ENCODE peak calls at places on chromosomes 7 and 10, in seven cellular contexts. M, P, U, C, H, O and X are unnamed samples.

GRCh38 chr7:85023066-85023687 is 163.7 kb downstream of the SEMA3D start:
- DNase-seq in O (no peak), U (peak; percentile 34), C (no peak), M (no peak), P (no peak), H (no peak), X (no peak)

GRCh38 chr7:130369110-130369711 is 11.1 kb upstream of the CPA1 start:
- DNase-seq in C (no peak), M (no peak), O (no peak), P (no peak), U (no peak), H (no peak), X (peak; percentile 76)

GRCh38 chr10:101229275-101230184 is at the start of gene LBX1:
- DNase-seq in H (no peak), O (no peak), P (no peak), C (no peak), M (no peak), U (no peak), X (no peak)

GRCh38 chr7:27080844-27081423 is 14.9 kb downstream of the HOXA1 start:
- DNase-seq in C (no peak), H (no peak), O (no peak), P (no peak), U (peak; percentile 37), M (no peak), X (no peak)

GRCh38 chr10:109504401-109504800 is 418.9 kb downstream of the XPNPEP1 start:
- DNase-seq in O (no peak), C (no peak), H (no peak), U (no peak), P (no peak), M (no peak), X (no peak)

GRCh38 chr10:60029441-60029840 is 123.1 kb upstream of the CCDC6 start:
- DNase-seq in U (no peak), H (no peak), C (no peak), O (no peak), M (no peak), P (no peak), X (no peak)

GRCh38 chr7:47669178-47669878 is 87.4 kb upstream of the TNS3 start:
- DNase-seq in U (peak; percentile 92), O (no peak), C (peak; percentile 35), H (no peak), M (no peak), P (no peak), X (peak; percentile 78)

GRCh38 chr10:92757066-92757716 is 67.4 kb downstream of the HHEX start:
- DNase-seq in P (no peak), C (peak; percentile 74), H (peak; percentile 55), O (no peak), U (no peak), M (peak; percentile 32), X (peak; percentile 65)

GRCh38 chr7:32115831-32116230 is 45.6 kb upstream of the PDE1C start:
- DNase-seq in C (no peak), M (peak; percentile 87), H (no peak), O (no peak), U (peak; percentile 66), P (no peak), X (no peak)